ENCODE peak calls at places on chromosomes 1 and 21, in seven cellular contexts. A is OCI-LY7, P is fibroblast of lung, W is right cardiac atrium, R is PC-3, M is HCT116, C is small intestine. E is an unnamed sample.

GRCh38 chr1:183185941-183186490 is at the start of gene LAMC2:
- DNase-seq in A (no peak), P (no peak), W (no peak), R (peak; percentile 93), M (peak; percentile 95), C (peak; percentile 88), E (no peak)

GRCh38 chr21:34715518-34715917 is 46.7 kb downstream of the CLIC6 start:
- DNase-seq in A (no peak), P (no peak), W (no peak), R (no peak), M (no peak), C (no peak), E (no peak)

GRCh38 chr1:235588916-235589515 is 60.6 kb downstream of the GNG4 start:
- DNase-seq in A (peak; percentile 65), P (no peak), W (no peak), R (peak; percentile 54), M (no peak), C (no peak), E (peak; percentile 21)

GRCh38 chr21:34788879-34789278 is 120.1 kb downstream of the CLIC6 start:
- DNase-seq in A (no peak), P (no peak), W (no peak), R (no peak), M (no peak), C (no peak), E (no peak)

GRCh38 chr1:212928323-212929281 is 21.7 kb upstream of the VASH2 start:
- DNase-seq in A (no peak), P (no peak), W (no peak), R (no peak), M (no peak), C (no peak), E (peak; percentile 22)

GRCh38 chr21:46503922-46504539 is 45.3 kb downstream of the DIP2A start:
- DNase-seq in A (no peak), P (no peak), W (no peak), R (no peak), M (no peak), C (no peak), E (no peak)

GRCh38 chr21:20802201-20802600 is 196.0 kb upstream of the NCAM2 start:
- DNase-seq in A (no peak), P (no peak), W (no peak), R (no peak), M (no peak), C (no peak), E (no peak)

GRCh38 chr1:155934933-155935590 is 849 bp upstream of the KHDC4 start:
- DNase-seq in A (peak; percentile 34), P (no peak), W (peak; percentile 58), R (no peak), M (no peak), C (peak; percentile 47), E (no peak)

GRCh38 chr1:155909894-155910293 is 1.3 kb downstream of the RIT1 start:
- DNase-seq in A (peak; percentile 29), P (peak; percentile 41), W (no peak), R (peak; percentile 76), M (no peak), C (peak; percentile 28), E (peak; percentile 60)

GRCh38 chr1:165891461-165891860 is 64.0 kb downstream of the UCK2 start:
- DNase-seq in A (no peak), P (no peak), W (no peak), R (no peak), M (no peak), C (no peak), E (peak; percentile 51)

GRCh38 chr1:53367503-53368313 is 39.8 kb upstream of the LRP8 start:
- DNase-seq in A (peak; percentile 82), P (no peak), W (no peak), R (no peak), M (no peak), C (peak; percentile 13), E (no peak)

GRCh38 chr1:209723761-209724693 is 19.4 kb downstream of the HSD11B1 start:
- DNase-seq in A (no peak), P (no peak), W (no peak), R (no peak), M (no peak), C (no peak), E (no peak)

GRCh38 chr1:220391426-220391825 is 119.2 kb upstream of the RAB3GAP2 start:
- DNase-seq in A (no peak), P (no peak), W (no peak), R (no peak), M (no peak), C (no peak), E (no peak)

GRCh38 chr1:229024528-229025119 is 246.3 kb upstream of the RAB4A start:
- DNase-seq in A (no peak), P (peak; percentile 85), W (no peak), R (peak; percentile 88), M (peak; percentile 57), C (peak; percentile 73), E (peak; percentile 75)

GRCh38 chr1:164695956-164696665 is 137.1 kb downstream of the PBX1 start:
- DNase-seq in A (no peak), P (peak; percentile 67), W (no peak), R (peak; percentile 78), M (no peak), C (no peak), E (no peak)

GRCh38 chr1:63892632-63893395 is 119.0 kb downstream of the ROR1 start:
- DNase-seq in A (peak; percentile 83), P (peak; percentile 80), W (no peak), R (peak; percentile 59), M (no peak), C (no peak), E (peak; percentile 87)

GRCh38 chr1:71273326-71273725 is 192.5 kb upstream of the ZRANB2 start:
- DNase-seq in A (no peak), P (no peak), W (no peak), R (no peak), M (no peak), C (no peak), E (no peak)

GRCh38 chr1:53431725-53432306 is 27.4 kb upstream of the DMRTB1 start:
- DNase-seq in A (no peak), P (no peak), W (no peak), R (no peak), M (no peak), C (peak; percentile 51), E (no peak)

GRCh38 chr1:4500441-4500840 is 154.0 kb upstream of the AJAP1 start:
- DNase-seq in A (no peak), P (no peak), W (no peak), R (no peak), M (no peak), C (no peak), E (no peak)

GRCh38 chr1:184906771-184907170 is 67.5 kb downstream of the NIBAN1 start:
- DNase-seq in A (no peak), P (peak; percentile 23), W (no peak), R (no peak), M (no peak), C (no peak), E (peak; percentile 31)

GRCh38 chr1:245054105-245054831 is 100.5 kb upstream of the KIF26B start:
- DNase-seq in A (no peak), P (no peak), W (no peak), R (no peak), M (no peak), C (no peak), E (no peak)

GRCh38 chr1:3107201-3107600 is 38.2 kb downstream of the PRDM16 start:
- DNase-seq in A (no peak), P (no peak), W (no peak), R (no peak), M (no peak), C (no peak), E (no peak)

GRCh38 chr1:112788561-112788960 is 73.4 kb upstream of the PPM1J start:
- DNase-seq in A (no peak), P (peak; percentile 25), W (no peak), R (no peak), M (no peak), C (no peak), E (peak; percentile 7)

GRCh38 chr21:35026617-35027557 is 22.2 kb downstream of the RUNX1 start:
- DNase-seq in A (peak; percentile 93), P (peak; percentile 64), W (peak; percentile 87), R (no peak), M (no peak), C (peak; percentile 67), E (no peak)

GRCh38 chr1:159172599-159173291 is 1.3 kb downstream of the CADM3 start:
- DNase-seq in A (no peak), P (no peak), W (peak; percentile 59), R (no peak), M (no peak), C (no peak), E (no peak)

GRCh38 chr21:42406846-42407245 is 3.1 kb downstream of the UBASH3A start:
- DNase-seq in A (no peak), P (no peak), W (no peak), R (no peak), M (no peak), C (no peak), E (no peak)
- H3K4me1 ChIP-seq in A (peaks cover 9% of the 10 kb centered on the region), P (no peaks in the 10 kb centered on the region), W (no peaks in the 10 kb centered on the region), R (peaks cover 15% of the 10 kb centered on the region), M (no peaks in the 10 kb centered on the region), C (peaks cover 3% of the 10 kb centered on the region), E (no peaks in the 10 kb centered on the region)

DNA sequence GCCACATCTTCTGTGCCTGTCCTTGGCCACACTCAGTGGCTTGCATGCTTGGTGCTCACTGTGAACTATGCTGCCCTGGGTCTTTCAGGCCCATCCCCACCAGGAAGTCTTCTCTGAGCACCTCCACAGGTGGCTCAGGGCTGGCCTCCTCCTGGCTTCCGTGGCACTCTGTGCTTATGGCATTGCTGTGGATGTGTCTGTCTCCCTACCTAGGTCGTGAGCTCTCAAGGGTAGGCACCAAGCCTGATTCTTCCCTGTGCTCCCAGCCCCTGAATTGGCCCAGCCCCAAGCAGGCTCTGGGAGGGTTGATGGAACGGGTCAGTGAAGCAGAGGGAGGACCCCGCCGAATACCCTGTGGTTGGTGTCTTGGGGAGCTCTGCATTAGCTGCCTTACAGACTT is 197.7 kb upstream of the EDN2 start:
- DNase-seq in A (no peak), P (no peak), W (no peak), R (no peak), M (no peak), C (no peak), E (no peak)
- H3K4me1 ChIP-seq in A (peaks cover 16% of the 10 kb centered on the region), P (peaks cover 12% of the 10 kb centered on the region), W (peaks cover 32% of the 10 kb centered on the region), R (peaks cover 10% of the 10 kb centered on the region), M (peaks cover 11% of the 10 kb centered on the region), C (peaks cover 5% of the 10 kb centered on the region), E (peaks cover 43% of the 10 kb centered on the region)

GRCh38 chr1:27570823-27571222 is 33.1 kb downstream of the AHDC1 start:
- DNase-seq in A (no peak), P (no peak), W (peak; percentile 67), R (no peak), M (no peak), C (no peak), E (no peak)
- H3K4me1 ChIP-seq in A (peaks cover 28% of the 10 kb centered on the region), P (peaks cover 67% of the 10 kb centered on the region), W (peaks cover 62% of the 10 kb centered on the region), R (peaks cover 25% of the 10 kb centered on the region), M (peaks cover 57% of the 10 kb centered on the region), C (peaks cover 5% of the 10 kb centered on the region), E (peaks cover 64% of the 10 kb centered on the region)

GRCh38 chr1:161119017-161119378 is 1.1 kb downstream of the NIT1 start:
- DNase-seq in A (peak; percentile 54), P (no peak), W (peak; percentile 75), R (no peak), M (no peak), C (peak; percentile 53), E (no peak)

GRCh38 chr1:161117681-161118581 is at the start of the genes NIT1 and PFDN2:
- DNase-seq in A (peak; percentile 86), P (peak; percentile 84), W (peak; percentile 94), R (peak; percentile 90), M (peak; percentile 77), C (peak; percentile 85), E (peak; percentile 96)

GRCh38 chr1:161121838-161122237 is 3.9 kb downstream of the NIT1 start:
- DNase-seq in A (no peak), P (no peak), W (no peak), R (no peak), M (no peak), C (no peak), E (no peak)

GRCh38 chr1:161121042-161121441 is 3.1 kb downstream of the NIT1 start:
- DNase-seq in A (no peak), P (no peak), W (no peak), R (no peak), M (no peak), C (no peak), E (no peak)

GRCh38 chr1:161119379-161120061 is 1.6 kb downstream of the NIT1 start:
- DNase-seq in A (peak; percentile 81), P (peak; percentile 75), W (no peak), R (peak; percentile 76), M (peak; percentile 86), C (peak; percentile 85), E (peak; percentile 77)
- H3K4me1 ChIP-seq in A (peaks cover 34% of the 10 kb centered on the region), P (peaks cover 15% of the 10 kb centered on the region), W (peaks cover 12% of the 10 kb centered on the region), R (peaks cover 41% of the 10 kb centered on the region), M (peaks cover 29% of the 10 kb centered on the region), C (peaks cover 12% of the 10 kb centered on the region), E (peaks cover 47% of the 10 kb centered on the region)